ENCODE peak calls at places on chromosome 16, in four cellular contexts. H is WTC11, P is cerebellum, N is OCI-LY7. O is an unnamed sample.

GRCh38 chr16:71229344-71229743 is 1.2 kb downstream of the HYDIN start:
- DNase-seq in H (no peak), P (no peak), N (no peak), O (no peak)

GRCh38 chr16:80277182-80277581 is 263.6 kb upstream of the DYNLRB2 start:
- DNase-seq in H (peak), P (no peak), N (no peak), O (peak)

GRCh38 chr16:88350922-88351321 is 31.8 kb upstream of the ZNF469 start:
- DNase-seq in H (no peak), P (no peak), N (no peak), O (no peak)

GRCh38 chr16:78122774-78123315 is 23.4 kb downstream of the WWOX start:
- DNase-seq in H (no peak), P (peak), N (peak), O (peak)

GRCh38 chr16:86723699-86724098 is 145.3 kb downstream of the FOXL1 start:
- DNase-seq in H (peak), P (no peak), N (no peak), O (no peak)

GRCh38 chr16:72085002-72085401 is 8.4 kb downstream of the TXNL4B start:
- DNase-seq in H (no peak), P (no peak), N (no peak), O (no peak)

GRCh38 chr16:49280861-49281331 is 742 bp downstream of the CBLN1 start:
- DNase-seq in H (no peak), P (no peak), N (no peak), O (no peak)

GRCh38 chr16:64408699-64409098 is 713.2 kb downstream of the CDH11 start:
- DNase-seq in H (no peak), P (no peak), N (peak), O (peak)

GRCh38 chr16:50326835-50327465 is 41.8 kb downstream of the BRD7 start:
- DNase-seq in H (no peak), P (peak), N (peak), O (peak)

GRCh38 chr16:75181630-75182029 is 25.3 kb downstream of the CTRB2 start:
- DNase-seq in H (no peak), P (no peak), N (peak), O (no peak)

GRCh38 chr16:65975049-65975708 is 391.3 kb upstream of the CDH5 start:
- DNase-seq in H (peak), P (no peak), N (no peak), O (peak)

GRCh38 chr16:74987027-74987681 is 2.2 kb upstream of the WDR59 start:
- DNase-seq in H (no peak), P (no peak), N (no peak), O (no peak)

GRCh38 chr16:84482001-84482891 is 22.2 kb downstream of the MEAK7 start:
- DNase-seq in H (peak), P (peak), N (no peak), O (no peak)

GRCh38 chr16:86133847-86134375 is 234.9 kb downstream of the IRF8 start:
- DNase-seq in H (no peak), P (no peak), N (no peak), O (no peak)

GRCh38 chr16:12255473-12255872 is 278.9 kb downstream of the SNX29 start:
- DNase-seq in H (no peak), P (no peak), N (peak), O (no peak)

GRCh38 chr16:86051376-86052114 is 152.6 kb downstream of the IRF8 start:
- DNase-seq in H (no peak), P (no peak), N (no peak), O (no peak)

GRCh38 chr16:50244504-50245416 is 21.6 kb upstream of the ADCY7 start:
- DNase-seq in H (peak), P (no peak), N (no peak), O (peak)

GRCh38 chr16:526181-527014 is 1.1 kb upstream of the CAPN15 start:
- DNase-seq in H (peak), P (no peak), N (peak), O (peak)

GRCh38 chr16:47721016-47721673 is 260.0 kb downstream of the PHKB start:
- DNase-seq in H (no peak), P (no peak), N (no peak), O (no peak)

GRCh38 chr16:13269359-13269758 is 368.0 kb downstream of the SHISA9 start:
- DNase-seq in H (no peak), P (no peak), N (no peak), O (no peak)

GRCh38 chr16:17598968-17599367 is 128.2 kb upstream of the XYLT1 start:
- DNase-seq in H (no peak), P (no peak), N (no peak), O (no peak)

GRCh38 chr16:4323845-4324478 is 8.1 kb downstream of the GLIS2 start:
- DNase-seq in H (peak), P (peak), N (no peak), O (no peak)

GRCh38 chr16:4317471-4318170 is 1.8 kb downstream of the GLIS2 start:
- DNase-seq in H (no peak), P (no peak), N (no peak), O (no peak)

GRCh38 chr16:84690088-84690819 is 9.5 kb upstream of the USP10 start:
- DNase-seq in H (no peak), P (no peak), N (no peak), O (no peak)

GRCh38 chr16:22012241-22012640 is 4.3 kb downstream of the MOSMO start:
- DNase-seq in H (no peak), P (no peak), N (no peak), O (no peak)

GRCh38 chr16:49024016-49024415 is 257.6 kb downstream of the CBLN1 start:
- DNase-seq in H (no peak), P (no peak), N (no peak), O (no peak)

GRCh38 chr16:35147556-35148504 is 1688.4 kb downstream of the TP53TG3F start:
- DNase-seq in H (no peak), P (no peak), N (no peak), O (no peak)

GRCh38 chr16:49638696-49639629 is 216.9 kb downstream of the ZNF423 start:
- DNase-seq in H (no peak), P (no peak), N (no peak), O (no peak)

GRCh38 chr16:82992826-82993225 is 366.1 kb downstream of the CDH13 start:
- DNase-seq in H (no peak), P (no peak), N (no peak), O (no peak)

GRCh38 chr16:86209202-86209601 is 301.1 kb upstream of the FOXF1 start:
- DNase-seq in H (no peak), P (no peak), N (no peak), O (no peak)

GRCh38 chr16:4313563-4314531 is 2.0 kb upstream of the GLIS2 start:
- DNase-seq in H (peak), P (no peak), N (peak), O (peak)

GRCh38 chr16:87461466-87461975 is 31.3 kb downstream of the ZCCHC14 start:
- DNase-seq in H (peak), P (peak), N (peak), O (peak)

GRCh38 chr16:85348921-85349334 is 236.7 kb upstream of the CIBAR2 start:
- DNase-seq in H (no peak), P (no peak), N (no peak), O (no peak)

GRCh38 chr16:22183901-22184614 is 21.8 kb downstream of the SDR42E2 start:
- DNase-seq in H (peak), P (no peak), N (peak), O (peak)

GRCh38 chr16:65781363-65781762 is 585.1 kb upstream of the CDH5 start:
- DNase-seq in H (no peak), P (no peak), N (no peak), O (no peak)

O was measured in Karpas-422.